ENCODE peak calls at places on chromosomes 11 and 22, in six cellular contexts. H, B, U, G, D and T are unnamed samples.

GRCh38 chr22:39244496-39245129 is at the start of gene PDGFB:
- DNase-seq in B (peak; percentile 47), U (no peak), D (no peak), H (no peak), G (no peak), T (no peak)

GRCh38 chr11:74311352-74311926 is at the start of gene P4HA3:
- DNase-seq in H (peak; percentile 28), G (peak; percentile 31), D (peak; percentile 18), B (peak; percentile 86), U (peak; percentile 13), T (peak; percentile 64)

GRCh38 chr11:68016161-68016903 is 6.2 kb downstream of the ALDH3B1 start:
- DNase-seq in G (no peak), U (no peak), D (no peak), H (no peak), B (no peak), T (no peak)

GRCh38 chr11:13694115-13694514 is 25.6 kb downstream of the FAR1 start:
- DNase-seq in G (no peak), H (no peak), D (no peak), U (no peak), B (no peak), T (no peak)

GRCh38 chr11:112884012-112884767 is 77.0 kb upstream of the NCAM1 start:
- DNase-seq in G (no peak), U (no peak), H (no peak), D (no peak), B (no peak), T (no peak)

GRCh38 chr22:25762147-25762546 is 20.2 kb downstream of the MYO18B start:
- DNase-seq in B (peak; percentile 76), H (no peak), G (no peak), U (peak; percentile 43), D (no peak), T (no peak)

GRCh38 chr22:39173787-39174497 is 21.5 kb upstream of the CBX7 start:
- DNase-seq in D (no peak), H (no peak), G (no peak), U (no peak), B (no peak), T (no peak)

GRCh38 chr22:48736593-48737460 is 1090.8 kb downstream of the BRD1 start:
- DNase-seq in G (no peak), U (no peak), D (no peak), H (no peak), B (no peak), T (no peak)

GRCh38 chr11:35141538-35141937 is 2.6 kb downstream of the CD44 start:
- DNase-seq in G (no peak), B (no peak), U (no peak), D (no peak), H (no peak), T (no peak)

GRCh38 chr22:48779661-48780596 is 1047.7 kb downstream of the BRD1 start:
- DNase-seq in G (no peak), B (no peak), U (no peak), H (no peak), D (no peak), T (no peak)

GRCh38 chr11:88555829-88556202 is 218.3 kb upstream of the CTSC start:
- DNase-seq in H (peak; percentile 36), U (no peak), D (no peak), G (no peak), B (no peak), T (no peak)

GRCh38 chr11:46727952-46728658 is 9.1 kb downstream of the F2 start:
- DNase-seq in G (no peak), U (no peak), H (no peak), D (no peak), B (no peak), T (no peak)

GRCh38 chr11:9719949-9720646 is 56.2 kb downstream of the SWAP70 start:
- DNase-seq in D (no peak), U (no peak), G (no peak), B (no peak), H (no peak), T (no peak)

GRCh38 chr11:36149538-36150242 is 139.5 kb downstream of the COMMD9 start:
- DNase-seq in G (peak; percentile 75), U (peak; percentile 68), D (peak; percentile 99), B (peak; percentile 89), H (peak; percentile 100), T (peak; percentile 94)

GRCh38 chr11:96199563-96200025 is 143.4 kb downstream of the MAML2 start:
- DNase-seq in G (no peak), B (no peak), U (no peak), H (peak; percentile 80), D (no peak), T (no peak)

GRCh38 chr11:122920579-122920978 is 38.0 kb downstream of the JHY start:
- DNase-seq in G (no peak), H (no peak), B (no peak), D (no peak), U (no peak), T (no peak)

GRCh38 chr11:1012740-1013627 is 23.5 kb downstream of the MUC6 start:
- DNase-seq in U (no peak), H (no peak), G (no peak), D (no peak), B (no peak), T (no peak)

GRCh38 chr11:86386791-86387190 is 12.1 kb downstream of the CCDC81 start:
- DNase-seq in D (no peak), G (no peak), H (peak; percentile 8), U (no peak), B (no peak), T (no peak)

GRCh38 chr11:41044747-41045146 is 414.7 kb downstream of the LRRC4C start:
- DNase-seq in G (no peak), U (no peak), D (no peak), H (no peak), B (no peak), T (no peak)

GRCh38 chr11:134024420-134025085 is 44.3 kb upstream of the JAM3 start:
- DNase-seq in B (no peak), U (no peak), G (no peak), D (no peak), H (peak; percentile 36), T (no peak)

GRCh38 chr11:125724125-125724524 is 22.0 kb upstream of the PATE1 start:
- DNase-seq in D (peak; percentile 12), B (peak; percentile 11), G (no peak), H (peak; percentile 4), U (peak; percentile 22), T (no peak)
- TF ChIP-seq CEBPB in D (no peak), B (no peak), G (no peak), H (no peak), U (no peak), T (no peak)

GRCh38 chr11:57648791-57649735 is 649 bp downstream of the YPEL4 start:
- DNase-seq in G (no peak), D (no peak), B (no peak), U (no peak), H (no peak), T (no peak)
- TF ChIP-seq CEBPB in G (no peak), D (no peak), B (no peak), U (no peak), H (no peak), T (no peak)

DNA sequence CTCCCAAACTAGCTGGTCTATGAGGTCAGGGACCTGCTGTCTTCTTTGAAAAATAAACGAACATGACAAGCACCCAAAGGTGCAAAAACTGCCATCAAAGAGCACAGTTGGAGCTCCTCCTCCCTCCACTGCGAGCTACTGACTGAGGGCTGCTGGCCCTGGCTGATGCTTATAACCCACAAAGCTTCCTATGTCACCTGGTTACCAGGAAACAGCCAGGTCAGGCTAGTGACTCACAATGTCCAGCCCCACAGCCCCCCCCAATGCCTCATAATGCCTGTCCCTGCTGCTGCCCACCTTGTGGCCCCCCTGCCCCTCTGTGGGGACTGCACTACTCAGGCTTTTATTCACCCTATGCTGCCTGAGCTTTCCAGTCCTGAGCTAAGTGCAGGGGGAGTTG is at the start of gene DRICH1:
- DNase-seq in G (no peak), H (no peak), B (no peak), U (no peak), D (no peak), T (no peak)
- TF ChIP-seq CEBPB in G (no peak), H (no peak), B (no peak), U (no peak), D (no peak), T (no peak)

GRCh38 chr11:64355078-64355940 is 3.7 kb upstream of the RPS6KA4 start:
- DNase-seq in H (peak; percentile 77), U (peak; percentile 79), B (peak; percentile 92), D (peak; percentile 60), G (peak; percentile 77), T (peak; percentile 96)
- TF ChIP-seq CEBPB in H (no peak), U (no peak), B (no peak), D (no peak), G (no peak), T (no peak)

DNA sequence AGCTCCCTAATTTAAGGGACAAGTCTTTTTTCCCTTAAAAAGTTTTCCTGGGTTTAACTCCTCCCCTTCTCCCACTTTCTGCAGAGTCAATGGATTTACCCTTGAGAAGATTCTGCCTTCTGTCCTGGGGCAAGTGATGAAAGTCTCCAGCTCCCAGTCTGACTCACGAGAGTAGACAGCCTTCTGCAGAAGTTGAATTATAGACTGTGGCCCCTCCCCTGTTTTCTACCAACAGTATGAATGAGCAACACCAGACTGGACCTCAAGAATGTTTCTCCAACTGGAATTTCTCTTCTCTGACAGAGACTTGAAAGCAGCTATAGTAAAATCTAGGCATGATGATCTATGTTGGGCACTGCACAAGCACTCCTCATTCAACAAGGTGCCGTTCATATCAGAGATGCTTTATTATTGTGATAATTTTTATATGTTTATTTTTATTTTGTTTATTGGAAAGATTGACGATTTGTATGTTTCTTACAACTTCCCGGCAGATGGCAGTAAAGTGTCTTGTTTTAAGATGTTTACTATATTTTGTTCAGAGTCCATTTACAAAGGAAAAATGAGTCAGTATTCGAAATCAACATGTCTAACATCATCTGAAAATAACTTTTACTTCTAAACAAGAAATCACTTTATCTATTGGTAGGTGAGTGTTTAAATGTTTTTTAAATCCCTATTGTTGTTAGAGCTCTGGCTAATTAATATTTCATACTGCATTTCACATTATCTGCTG is 56.6 kb downstream of the LMO2 start:
- DNase-seq in G (no peak), H (peak; percentile 76), D (peak; percentile 48), B (peak; percentile 33), U (peak; percentile 33), T (peak; percentile 35)
- TF ChIP-seq CEBPB in G (no peak), H (peak; percentile 38), D (no peak), B (no peak), U (no peak), T (no peak)